ENCODE peak calls at places on chromosomes 3 and 15, in ten cellular contexts. J is NAMALWA; X is activated T-helper 1 cell treated with anti-CD3 and anti-CD28 coated beads, Interleukin-2, amount 50 U/mL, for 16 hours; H is lung microvascular endothelial cell; R is activated CD8-positive, alpha-beta memory T cell treated with anti-CD3 and anti-CD28 coated beads for 24 hours; Z is occipital lobe; V is trophoblast cell; P is NCI-H748 treated with DMSO at 0.1 percent for 48 hours; C is dermis blood vessel endothelial cell; N is iris pigment epithelial cell. U is an unnamed sample.

GRCh38 chr15:85587707-85588441 is 206.9 kb downstream of the KLHL25 start:
- DNase-seq in J (no peak), X (no peak), H (no peak), R (no peak), Z (no peak), V (peak; percentile 67), P (no peak), C (peak; percentile 73), N (peak; percentile 84), U (no peak)

GRCh38 chr3:41963823-41964222 is 1.9 kb upstream of the ULK4 start:
- DNase-seq in J (no peak), X (no peak), H (no peak), R (no peak), Z (no peak), V (no peak), P (no peak), C (no peak), N (no peak), U (no peak)

GRCh38 chr15:56817266-56817665 is 84.0 kb upstream of the ZNF280D start:
- DNase-seq in J (no peak), X (no peak), H (peak; percentile 54), R (no peak), Z (no peak), V (peak; percentile 3), P (no peak), C (peak; percentile 76), N (peak; percentile 65), U (no peak)

GRCh38 chr3:161358488-161358887 is 12.8 kb downstream of the SPTSSB start:
- DNase-seq in J (no peak), X (no peak), H (no peak), R (no peak), Z (no peak), V (no peak), P (no peak), C (no peak), N (no peak), U (no peak)

GRCh38 chr15:44102675-44103254 is 92.3 kb downstream of the FRMD5 start:
- DNase-seq in J (no peak), X (no peak), H (peak; percentile 50), R (no peak), Z (peak; percentile 57), V (no peak), P (no peak), C (peak; percentile 80), N (peak; percentile 99), U (no peak)

GRCh38 chr3:74643636-74644035 is 29.2 kb upstream of the CNTN3 start:
- DNase-seq in J (no peak), X (no peak), H (no peak), R (no peak), Z (peak; percentile 12), V (no peak), P (no peak), C (no peak), N (peak; percentile 87), U (peak; percentile 92)

GRCh38 chr3:195753609-195754008 is 32.8 kb downstream of the MUC20 start:
- DNase-seq in J (no peak), X (no peak), H (no peak), R (no peak), Z (no peak), V (no peak), P (no peak), C (no peak), N (no peak), U (no peak)

GRCh38 chr3:137035631-137036030 is 77.8 kb downstream of the IL20RB start:
- DNase-seq in J (peak; percentile 61), X (no peak), H (peak; percentile 48), R (no peak), Z (no peak), V (peak; percentile 9), P (no peak), C (peak; percentile 43), N (peak; percentile 49), U (no peak)

GRCh38 chr3:23810342-23811116 is 4.8 kb downstream of the UBE2E1 start:
- DNase-seq in J (no peak), X (no peak), H (peak; percentile 41), R (peak; percentile 87), Z (no peak), V (peak; percentile 51), P (peak; percentile 41), C (peak; percentile 54), N (peak; percentile 38), U (peak; percentile 76)

GRCh38 chr15:72813345-72814004 is 29.9 kb upstream of the ADPGK start:
- DNase-seq in J (no peak), X (no peak), H (no peak), R (no peak), Z (no peak), V (no peak), P (no peak), C (no peak), N (no peak), U (no peak)